ENCODE peak calls at places on chromosomes 6 and 20, in seven cellular contexts. F, A, D, P, O, J and G are unnamed samples.

GRCh38 chr6:36616888-36617521 is 22.8 kb downstream of the SRSF3 start:
- DNase-seq in F (peak; percentile 52), A (no peak), D (peak; percentile 38), P (peak; percentile 87), O (no peak), J (no peak), G (no peak)

GRCh38 chr20:38355161-38356012 is 9.1 kb downstream of the LBP start:
- DNase-seq in F (no peak), A (no peak), D (no peak), P (no peak), O (no peak), J (no peak), G (no peak)

GRCh38 chr6:41396335-41396734 is 60.9 kb downstream of the NCR2 start:
- DNase-seq in F (no peak), A (no peak), D (no peak), P (no peak), O (no peak), J (no peak), G (no peak)

GRCh38 chr20:881051-881820 is 34.9 kb downstream of the ANGPT4 start:
- DNase-seq in F (peak; percentile 14), A (no peak), D (no peak), P (no peak), O (no peak), J (no peak), G (no peak)

GRCh38 chr20:43507150-43508080 is at the start of gene L3MBTL1:
- DNase-seq in F (no peak), A (no peak), D (peak; percentile 75), P (peak; percentile 86), O (no peak), J (no peak), G (peak; percentile 25)

GRCh38 chr20:57352305-57352704 is 1.2 kb downstream of the RAE1 start:
- DNase-seq in F (no peak), A (no peak), D (no peak), P (no peak), O (no peak), J (no peak), G (no peak)

GRCh38 chr6:126204598-126204997 is 135.3 kb upstream of the CENPW start:
- DNase-seq in F (no peak), A (no peak), D (no peak), P (no peak), O (no peak), J (no peak), G (no peak)

GRCh38 chr20:52943185-52943841 is 28.8 kb upstream of the TSHZ2 start:
- DNase-seq in F (peak; percentile 48), A (no peak), D (no peak), P (no peak), O (no peak), J (peak; percentile 53), G (no peak)

GRCh38 chr6:73585566-73586415 is 65.0 kb upstream of the EEF1A1 start:
- DNase-seq in F (peak; percentile 78), A (no peak), D (no peak), P (no peak), O (no peak), J (peak; percentile 66), G (no peak)

GRCh38 chr6:36117639-36118549 is 12.4 kb upstream of the MAPK13 start:
- DNase-seq in F (no peak), A (no peak), D (no peak), P (no peak), O (no peak), J (no peak), G (no peak)

GRCh38 chr20:38894091-38894847 is 31.9 kb upstream of the FAM83D start:
- DNase-seq in F (no peak), A (no peak), D (peak; percentile 78), P (no peak), O (no peak), J (no peak), G (no peak)

GRCh38 chr20:57897156-57897874 is 187.5 kb upstream of the PMEPA1 start:
- DNase-seq in F (no peak), A (no peak), D (no peak), P (peak; percentile 80), O (no peak), J (no peak), G (no peak)

GRCh38 chr6:143490244-143490643 is 21.3 kb downstream of the FUCA2 start:
- DNase-seq in F (no peak), A (no peak), D (no peak), P (no peak), O (no peak), J (no peak), G (no peak)

GRCh38 chr6:14758421-14759043 is 487.3 kb upstream of the JARID2 start:
- DNase-seq in F (peak; percentile 12), A (no peak), D (peak; percentile 32), P (peak; percentile 64), O (no peak), J (no peak), G (no peak)

GRCh38 chr20:32681175-32682084 is 7.7 kb upstream of the C20orf203 start:
- DNase-seq in F (peak; percentile 13), A (no peak), D (peak; percentile 72), P (peak; percentile 97), O (no peak), J (no peak), G (no peak)

GRCh38 chr6:164034602-164035140 is 620.2 kb downstream of the QKI start:
- DNase-seq in F (peak; percentile 77), A (no peak), D (no peak), P (no peak), O (no peak), J (no peak), G (no peak)

GRCh38 chr20:10619427-10619826 is 54.4 kb downstream of the JAG1 start:
- DNase-seq in F (peak; percentile 95), A (no peak), D (peak; percentile 16), P (no peak), O (no peak), J (no peak), G (no peak)

GRCh38 chr6:129248976-129249375 is 366.0 kb downstream of the LAMA2 start:
- DNase-seq in F (no peak), A (no peak), D (no peak), P (no peak), O (no peak), J (no peak), G (no peak)

GRCh38 chr6:120147218-120147871 is 797.8 kb upstream of the MAN1A1 start:
- DNase-seq in F (no peak), A (no peak), D (no peak), P (no peak), O (no peak), J (no peak), G (no peak)

GRCh38 chr6:147222160-147222838 is 18.1 kb downstream of the STXBP5 start:
- DNase-seq in F (no peak), A (no peak), D (no peak), P (no peak), O (no peak), J (no peak), G (no peak)